ENCODE peak calls at places on chromosomes 2 and 18, in eight cellular contexts. G is CD8-positive, alpha-beta memory T cell; P is psoas muscle; H is substantia nigra; D is adrenal gland; B is CD8-positive, alpha-beta T cell; F is AG04450; J is endodermal cell. V is an unnamed sample.

GRCh38 chr2:147449323-147450080 is 395.3 kb upstream of the ACVR2A start:
- DNase-seq in F (no peak), J (peak), B (peak), P (no peak), G (peak), D (no peak), H (no peak), V (no peak)

GRCh38 chr2:68715353-68716041 is 19.1 kb upstream of the ARHGAP25 start:
- DNase-seq in J (peak), G (peak), P (peak), D (peak), H (no peak), B (no peak), F (no peak), V (no peak)

GRCh38 chr2:172426635-172427255 is 641 bp upstream of the ITGA6 start:
- DNase-seq in H (no peak), B (no peak), D (no peak), P (no peak), F (no peak), J (no peak), G (no peak), V (no peak)

GRCh38 chr2:138720035-138720589 is 60.1 kb downstream of the NXPH2 start:
- DNase-seq in P (no peak), G (no peak), D (no peak), F (no peak), B (no peak), H (no peak), J (no peak), V (no peak)

GRCh38 chr18:76445275-76445674 is 49.8 kb downstream of the ZNF516 start:
- DNase-seq in B (no peak), P (no peak), D (peak), H (no peak), F (no peak), G (no peak), J (no peak), V (no peak)

GRCh38 chr18:21463718-21464117 is 136.8 kb downstream of the ESCO1 start:
- DNase-seq in J (no peak), H (no peak), D (no peak), P (no peak), G (no peak), F (no peak), B (no peak), V (no peak)

GRCh38 chr2:113032737-113033136 is 19.9 kb downstream of the IL36B start:
- DNase-seq in J (no peak), D (no peak), B (no peak), F (no peak), P (no peak), H (no peak), G (no peak), V (no peak)

GRCh38 chr2:55620123-55620779 is 2.8 kb upstream of the PPP4R3B start:
- DNase-seq in J (peak), P (no peak), H (no peak), F (no peak), G (no peak), B (no peak), D (no peak), V (no peak)

GRCh38 chr18:23921716-23922285 is 92.8 kb upstream of the TTC39C start:
- DNase-seq in D (no peak), P (no peak), B (no peak), H (no peak), F (no peak), J (peak), G (no peak), V (no peak)

GRCh38 chr2:134724341-134724740 is 5.5 kb upstream of the TMEM163 start:
- DNase-seq in D (no peak), H (no peak), G (no peak), P (no peak), F (no peak), J (no peak), B (no peak), V (no peak)

GRCh38 chr2:217505303-217505702 is 497.5 kb downstream of the TNS1 start:
- DNase-seq in J (no peak), G (no peak), D (no peak), B (no peak), P (no peak), H (no peak), F (no peak), V (no peak)

DNA sequence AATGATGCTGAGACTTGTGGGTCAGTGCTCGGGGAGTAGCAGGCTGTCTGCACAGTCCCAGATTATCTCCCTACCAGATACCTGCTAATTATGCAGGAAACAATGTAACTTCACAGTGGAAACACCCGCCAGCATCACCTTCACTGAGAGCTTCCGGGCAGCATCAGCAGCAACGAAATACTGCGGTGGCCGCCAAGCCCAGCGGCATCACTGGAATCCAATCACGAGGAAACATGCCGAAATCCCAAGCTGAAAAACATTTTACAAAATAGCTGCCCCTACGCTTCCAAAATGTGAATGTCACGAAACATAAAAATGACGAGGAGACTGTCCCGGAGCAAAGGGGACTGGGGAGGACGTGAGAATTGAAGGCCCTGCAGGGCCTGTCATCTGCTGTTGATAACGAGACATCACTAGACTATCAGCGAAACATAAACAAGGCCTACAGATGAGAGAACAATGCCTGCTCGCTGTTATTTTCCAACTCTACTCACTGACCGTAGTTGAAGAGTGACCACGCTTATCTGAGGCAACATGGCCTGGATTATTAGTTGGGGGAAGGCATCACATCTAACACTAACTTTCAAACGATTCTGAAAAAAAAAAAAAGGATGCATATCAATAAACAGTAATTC is 82.6 kb downstream of the HDAC4 start:
- DNase-seq in P (no peak), D (peak), F (no peak), H (no peak), G (no peak), B (no peak), J (peak), V (no peak)
- H3K27ac ChIP-seq in P (peak), D (peak), F (no peak), H (peak), G (no peak), B (no peak), J (no peak), V (peak)

GRCh38 chr2:3403587-3404334 is 24.3 kb downstream of the TRAPPC12 start:
- DNase-seq in F (no peak), P (no peak), B (no peak), J (no peak), G (no peak), D (peak), H (no peak), V (no peak)
- H3K27ac ChIP-seq in F (no peak), P (no peak), B (no peak), J (no peak), G (no peak), D (peak), H (no peak), V (peak)

GRCh38 chr2:205705511-205706397 is 23.5 kb downstream of the NRP2 start:
- DNase-seq in D (no peak), J (no peak), H (no peak), F (no peak), B (no peak), P (no peak), G (no peak), V (no peak)

GRCh38 chr2:205702576-205702975 is 20.3 kb downstream of the NRP2 start:
- DNase-seq in B (no peak), D (no peak), G (no peak), H (no peak), F (no peak), P (no peak), J (peak), V (no peak)

GRCh38 chr2:205701509-205701908 is 19.2 kb downstream of the NRP2 start:
- DNase-seq in G (no peak), J (no peak), H (no peak), F (no peak), D (no peak), B (no peak), P (no peak), V (no peak)

GRCh38 chr2:205704101-205704741 is 21.9 kb downstream of the NRP2 start:
- DNase-seq in F (no peak), H (peak), D (peak), P (no peak), B (no peak), G (no peak), J (peak), V (no peak)

DNA sequence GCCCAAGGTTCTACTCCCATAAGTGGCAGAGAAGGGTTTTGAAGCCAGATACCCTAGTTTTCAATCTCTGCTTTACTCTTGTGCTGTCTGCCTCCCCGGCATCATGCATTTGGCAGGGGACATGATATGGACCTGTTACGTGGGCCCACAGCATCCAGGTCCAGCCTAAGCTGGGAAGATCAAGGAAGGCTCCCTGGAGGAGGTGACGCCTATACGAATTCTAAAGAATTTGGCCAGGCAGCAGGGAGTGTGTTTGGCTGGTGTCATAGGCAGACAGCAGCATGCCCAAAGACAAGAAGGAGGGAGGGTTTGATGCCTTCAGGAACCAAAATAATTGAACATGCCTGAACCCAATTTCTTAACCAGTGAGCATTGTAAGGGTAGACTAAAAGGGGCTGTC is 21.2 kb downstream of the NRP2 start:
- DNase-seq in B (no peak), F (no peak), D (no peak), H (no peak), G (no peak), J (no peak), P (no peak), V (no peak)
- H3K27ac ChIP-seq in B (no peak), F (peak), D (peak), H (peak), G (no peak), J (no peak), P (no peak), V (no peak)

GRCh38 chr18:10558243-10558966 is 32.6 kb downstream of the NAPG start:
- DNase-seq in J (no peak), G (no peak), D (no peak), B (no peak), P (no peak), F (no peak), H (no peak), V (no peak)
- H3K27ac ChIP-seq in J (no peak), G (no peak), D (no peak), B (no peak), P (no peak), F (no peak), H (no peak), V (no peak)

DNA sequence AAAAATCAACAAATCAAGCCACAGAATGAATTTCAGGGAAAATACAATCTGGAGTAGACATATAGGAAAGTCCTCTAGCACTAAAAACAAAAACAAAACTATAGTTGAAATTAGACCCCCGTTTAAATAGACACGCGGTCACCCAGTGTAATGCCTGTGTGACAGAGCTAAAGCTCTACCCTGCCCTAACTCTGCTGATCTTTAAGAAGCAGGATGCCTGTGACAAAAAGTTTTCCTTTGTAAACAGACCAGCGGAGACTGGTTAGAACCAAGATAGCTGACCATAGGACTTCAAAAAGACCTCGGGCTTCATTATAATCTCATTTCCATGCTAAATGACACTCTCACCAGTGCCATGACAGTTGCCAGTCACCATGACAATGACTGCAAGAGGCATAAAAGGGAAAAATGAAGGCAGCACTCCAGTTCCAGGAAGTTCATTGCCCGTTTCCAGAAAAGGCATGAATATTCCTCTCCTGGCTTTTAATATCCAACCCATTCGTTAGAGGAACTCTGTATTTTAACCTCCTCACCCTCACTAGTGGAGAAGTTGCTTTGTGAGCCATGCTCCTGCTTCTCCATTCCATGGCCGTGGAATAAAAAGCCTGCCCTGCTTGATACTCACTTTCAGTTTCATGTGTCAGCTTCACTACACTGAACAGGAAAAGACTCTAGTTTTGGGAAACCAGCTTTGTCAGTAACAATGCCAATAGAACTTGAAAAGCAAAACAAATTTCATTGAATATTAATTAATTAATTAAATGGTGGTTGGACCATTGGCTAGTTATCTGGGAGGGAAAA is 157.1 kb upstream of the COPS8 start:
- DNase-seq in G (no peak), P (no peak), H (no peak), J (no peak), B (no peak), D (peak), F (no peak), V (no peak)
- H3K27ac ChIP-seq in G (no peak), P (no peak), H (no peak), J (no peak), B (no peak), D (peak), F (no peak), V (no peak)

DNA sequence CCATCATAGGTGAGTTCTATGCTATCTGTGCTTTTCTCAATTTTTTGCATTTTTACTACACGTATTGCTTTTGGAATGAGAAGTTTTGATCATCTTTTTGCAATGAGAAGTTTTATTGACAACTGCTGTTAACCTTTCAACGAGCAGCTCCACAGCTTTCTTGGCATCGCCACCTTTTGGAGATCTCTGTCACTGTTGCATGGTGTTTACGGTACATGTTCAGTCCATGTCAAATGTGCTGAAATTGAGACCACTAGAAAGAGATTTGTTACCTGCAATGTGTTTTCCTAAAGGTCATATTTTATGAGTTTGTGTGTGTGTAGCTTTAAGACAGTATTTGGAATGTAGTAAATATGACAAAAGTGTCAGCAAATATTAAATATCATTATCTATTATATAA is 120.8 kb downstream of the OSBPL6 start:
- DNase-seq in F (no peak), P (no peak), J (no peak), D (no peak), B (no peak), G (no peak), H (no peak), V (no peak)
- H3K27ac ChIP-seq in F (no peak), P (peak), J (no peak), D (no peak), B (no peak), G (no peak), H (no peak), V (no peak)

GRCh38 chr2:226445216-226445861 is 354.3 kb downstream of the IRS1 start:
- DNase-seq in D (no peak), P (no peak), B (no peak), J (no peak), F (no peak), G (no peak), H (no peak), V (no peak)

GRCh38 chr2:226450141-226450540 is 349.5 kb downstream of the IRS1 start:
- DNase-seq in P (no peak), J (no peak), D (no peak), H (no peak), G (no peak), B (no peak), F (no peak), V (no peak)

GRCh38 chr2:226447338-226447885 is 352.2 kb downstream of the IRS1 start:
- DNase-seq in H (no peak), G (no peak), D (no peak), J (no peak), P (no peak), F (no peak), B (no peak), V (no peak)

GRCh38 chr2:226446406-226447001 is 353.1 kb downstream of the IRS1 start:
- DNase-seq in B (no peak), D (no peak), G (no peak), P (no peak), H (no peak), J (no peak), F (no peak), V (no peak)

GRCh38 chr2:226447896-226448295 is 351.7 kb downstream of the IRS1 start:
- DNase-seq in B (no peak), J (no peak), P (no peak), F (no peak), D (no peak), H (no peak), G (no peak), V (no peak)
- H3K27ac ChIP-seq in B (no peak), J (no peak), P (peak), F (no peak), D (no peak), H (no peak), G (no peak), V (no peak)

GRCh38 chr2:3490191-3491158 is 28.9 kb downstream of the ADI1 start:
- DNase-seq in J (peak), D (peak), F (no peak), H (no peak), B (no peak), G (no peak), P (no peak), V (no peak)
- H3K27ac ChIP-seq in J (no peak), D (no peak), F (no peak), H (no peak), B (no peak), G (no peak), P (no peak), V (no peak)